ENCODE peak calls at places on chromosomes 7 and 10, in five cellular contexts. R is SK-N-SH, X is HepG2, C is GM12878, Z is HL-60. T is an unnamed sample.

GRCh38 chr10:29186221-29186620 is 102.6 kb upstream of the LYZL1 start:
- DNase-seq in R (no peak), X (no peak), C (no peak), Z (no peak), T (no peak)

GRCh38 chr10:22690614-22691431 is 23.6 kb downstream of the PIP4K2A start:
- DNase-seq in R (no peak), X (no peak), C (no peak), Z (no peak), T (no peak)

GRCh38 chr7:30104134-30104533 is 30.7 kb upstream of the MTURN start:
- DNase-seq in R (no peak), X (no peak), C (no peak), Z (no peak), T (no peak)

GRCh38 chr10:85421421-85421820 is 945.2 kb downstream of the GRID1 start:
- DNase-seq in R (no peak), X (no peak), C (no peak), Z (no peak), T (no peak)

GRCh38 chr10:103678104-103678526 is 177.3 kb downstream of the SH3PXD2A start:
- DNase-seq in R (peak; percentile 94), X (no peak), C (peak; percentile 84), Z (no peak), T (no peak)

GRCh38 chr7:129285195-129285594 is 60.4 kb downstream of the AHCYL2 start:
- DNase-seq in R (no peak), X (no peak), C (no peak), Z (no peak), T (no peak)

GRCh38 chr7:783556-784490 is 48.5 kb upstream of the SUN1 start:
- DNase-seq in R (no peak), X (no peak), C (no peak), Z (no peak), T (no peak)

GRCh38 chr7:23247602-23248335 is 1.2 kb downstream of the GPNMB start:
- DNase-seq in R (no peak), X (no peak), C (no peak), Z (peak; percentile 77), T (no peak)

GRCh38 chr7:3279147-3279818 is 21.8 kb upstream of the SDK1 start:
- DNase-seq in R (no peak), X (no peak), C (no peak), Z (no peak), T (no peak)

GRCh38 chr10:36591436-36591835 is 534.0 kb upstream of the ANKRD30A start:
- DNase-seq in R (no peak), X (no peak), C (no peak), Z (no peak), T (no peak)

GRCh38 chr7:40437936-40438634 is 303.3 kb downstream of the SUGCT start:
- DNase-seq in R (no peak), X (no peak), C (no peak), Z (no peak), T (no peak)

GRCh38 chr10:43407148-43407575 is 1.8 kb downstream of the HNRNPF start:
- DNase-seq in R (peak; percentile 72), X (no peak), C (no peak), Z (peak; percentile 43), T (peak; percentile 81)

GRCh38 chr7:25308246-25308645 is 80.0 kb upstream of the NPVF start:
- DNase-seq in R (no peak), X (no peak), C (no peak), Z (no peak), T (no peak)

GRCh38 chr7:96426027-96426426 is 104.1 kb upstream of the SLC25A13 start:
- DNase-seq in R (no peak), X (no peak), C (no peak), Z (no peak), T (no peak)

GRCh38 chr10:33117816-33118215 is 159.8 kb upstream of the ITGB1 start:
- DNase-seq in R (no peak), X (no peak), C (no peak), Z (no peak), T (no peak)

GRCh38 chr7:90764848-90765570 is 168.9 kb downstream of the CDK14 start:
- DNase-seq in R (no peak), X (peak; percentile 16), C (no peak), Z (peak; percentile 24), T (no peak)

GRCh38 chr7:116525298-116525912 is 569 bp downstream of the CAV1 start:
- DNase-seq in R (peak; percentile 49), X (no peak), C (no peak), Z (no peak), T (peak; percentile 56)

GRCh38 chr7:105055621-105056020 is 41.6 kb downstream of the KMT2E start:
- DNase-seq in R (no peak), X (no peak), C (no peak), Z (no peak), T (no peak)

GRCh38 chr7:141001561-141001960 is 13.2 kb downstream of the MRPS33 start:
- DNase-seq in R (no peak), X (peak; percentile 41), C (no peak), Z (no peak), T (no peak)
- TF ChIP-seq GABPA in R (no peak), X (no peak), C (no peak), Z (no peak), T (no peak)

DNA sequence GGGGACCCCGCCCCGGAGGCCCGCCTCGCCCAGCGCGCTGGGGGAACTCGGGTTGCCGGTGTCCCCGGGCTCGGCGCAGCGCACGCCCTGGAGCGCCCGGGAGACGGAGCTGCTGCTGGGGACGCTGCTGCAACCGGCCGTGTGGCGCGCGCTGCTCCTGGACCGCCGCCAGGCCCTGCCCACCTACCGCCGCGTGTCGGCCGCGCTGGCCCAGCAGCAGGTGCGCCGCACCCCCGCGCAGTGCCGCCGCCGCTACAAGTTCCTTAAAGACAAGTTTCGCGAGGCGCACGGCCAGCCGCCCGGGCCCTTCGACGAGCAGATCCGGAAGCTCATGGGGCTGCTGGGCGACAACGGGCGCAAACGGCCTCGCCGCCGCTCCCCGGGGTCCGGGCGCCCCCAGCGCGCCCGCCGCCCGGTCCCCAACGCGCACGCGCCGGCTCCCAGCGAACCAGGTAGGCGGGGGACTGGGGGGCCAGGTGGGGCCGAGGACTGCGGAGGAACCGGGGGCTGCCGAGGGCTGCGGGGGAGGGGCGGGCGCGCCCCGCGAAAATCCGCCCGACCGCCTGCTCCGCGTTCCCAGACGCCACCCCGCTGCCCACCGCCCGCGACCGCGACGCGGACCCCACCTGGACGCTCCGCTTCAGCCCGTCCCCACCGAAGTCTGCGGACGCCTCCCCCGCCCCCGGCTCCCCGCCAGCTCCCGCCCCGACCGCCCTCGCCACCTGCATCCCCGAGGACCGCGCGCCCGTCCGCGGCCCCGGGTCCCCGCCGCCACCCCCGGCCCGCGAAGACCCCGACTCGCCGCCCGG is 574 bp downstream of the UTF1 start:
- DNase-seq in R (no peak), X (no peak), C (no peak), Z (peak; percentile 75), T (peak; percentile 73)
- TF ChIP-seq GABPA in R (no peak), X (no peak), C (no peak), Z (no peak), T (no peak)

DNA sequence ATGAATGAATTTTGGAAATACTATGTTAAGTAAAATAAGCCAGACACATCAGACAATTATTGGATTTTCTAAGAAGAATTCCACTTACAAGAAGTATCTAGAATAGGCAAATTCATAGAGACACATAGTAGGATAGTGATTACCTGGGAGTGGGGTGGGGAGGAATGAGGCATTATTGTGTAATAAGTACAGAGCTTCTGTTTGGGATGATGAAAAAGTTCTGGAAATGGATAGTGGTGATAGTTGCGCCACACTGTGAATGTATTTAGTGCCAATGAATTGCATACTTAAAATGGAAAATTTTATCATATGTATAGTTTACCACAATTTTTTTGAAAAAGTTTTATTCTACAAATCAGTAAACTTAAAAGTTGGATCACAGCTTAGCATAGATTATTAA is 297.2 kb upstream of the KAT6B start:
- DNase-seq in R (no peak), X (no peak), C (no peak), Z (no peak), T (no peak)
- TF ChIP-seq GABPA in R (no peak), X (no peak), C (no peak), Z (no peak), T (no peak)

DNA sequence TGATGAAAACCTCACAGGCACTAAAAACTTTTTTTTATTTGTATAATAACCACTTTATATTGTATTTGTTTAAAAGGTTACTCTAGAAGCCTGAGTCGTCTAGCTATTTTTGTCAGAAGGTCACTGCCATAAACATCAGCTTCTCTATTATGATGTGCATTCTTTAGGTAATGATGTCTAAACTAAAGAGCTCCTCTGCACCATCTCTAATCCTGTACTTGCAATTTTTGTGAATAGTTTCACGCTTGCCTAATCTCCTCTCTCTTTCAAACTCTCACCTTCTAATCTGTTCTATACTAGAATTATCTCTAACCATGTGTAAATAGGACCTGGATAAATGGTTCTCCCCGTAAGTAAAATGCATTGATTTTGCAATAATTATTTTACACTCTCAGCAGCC is 10.5 kb upstream of the CHUK start:
- DNase-seq in R (no peak), X (no peak), C (no peak), Z (no peak), T (no peak)
- TF ChIP-seq GABPA in R (no peak), X (no peak), C (no peak), Z (no peak), T (no peak)

DNA sequence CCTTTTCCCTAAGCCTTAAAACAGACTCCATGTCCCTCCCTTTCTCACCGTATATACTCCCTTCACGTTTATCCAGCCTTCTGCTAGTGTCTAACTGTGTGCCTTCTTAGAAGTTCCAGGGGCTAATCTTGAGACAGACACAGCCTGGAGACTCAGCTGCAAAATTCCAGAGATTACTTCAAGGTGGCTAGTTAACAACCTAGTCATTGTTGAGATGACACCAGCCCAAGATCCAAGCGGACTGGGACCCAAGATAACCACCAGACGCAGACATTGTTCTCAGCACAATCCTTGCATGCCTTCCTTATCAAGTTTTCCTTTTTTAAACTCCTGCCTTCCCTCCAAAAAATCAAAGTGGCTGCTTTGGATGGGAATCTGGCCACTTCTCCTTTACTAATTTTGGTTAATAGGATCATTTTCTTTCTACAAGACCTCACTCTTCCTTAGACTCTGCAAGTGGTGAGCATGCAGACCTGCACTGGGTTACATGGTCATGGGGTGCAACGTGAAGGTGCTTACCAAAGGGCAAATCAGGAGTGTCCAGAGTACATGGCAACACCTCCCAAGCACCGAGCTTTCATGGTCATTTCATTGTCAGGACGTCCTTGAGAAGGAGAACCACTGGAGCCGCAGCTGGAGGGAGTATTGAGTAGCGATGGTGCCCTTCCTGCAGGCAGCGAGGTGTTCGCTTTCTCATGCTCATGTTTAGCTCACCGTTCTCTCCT is 69.7 kb downstream of the ANLN start:
- DNase-seq in R (no peak), X (no peak), C (no peak), Z (no peak), T (no peak)
- TF ChIP-seq GABPA in R (no peak), X (no peak), C (no peak), Z (no peak), T (no peak)

T was measured in K562.